ENCODE peak calls at places on chromosomes 6 and 20, in five cellular contexts. One of them, this sample, is unnamed.
A peak's percentile ranks its signal among the peaks of the same experiment; 100 is the strongest.

GRCh38 chr6:148559848-148560433 is 186.9 kb upstream of the UST start:
- DNase-seq in HCT116: peak; percentile 26
- DNase-seq in GM12878: no peak
- DNase-seq in H1: peak; percentile 94
- DNase-seq in K562: peak; percentile 73
- DNase-seq in this sample: peak; percentile 39

GRCh38 chr6:163355471-163355991 is 59.0 kb upstream of the QKI start:
- DNase-seq in H1: no peak
- DNase-seq in HCT116: no peak
- DNase-seq in GM12878: no peak
- DNase-seq in K562: no peak
- DNase-seq in this sample: peak; percentile 15

GRCh38 chr20:967796-968742 is 34.0 kb downstream of the RSPO4 start:
- DNase-seq in GM12878: peak; percentile 13
- DNase-seq in HCT116: peak; percentile 91
- DNase-seq in K562: peak; percentile 69
- DNase-seq in H1: no peak
- DNase-seq in this sample: peak; percentile 58

GRCh38 chr6:163309491-163310026 is 105.0 kb upstream of the QKI start:
- DNase-seq in HCT116: no peak
- DNase-seq in K562: no peak
- DNase-seq in GM12878: no peak
- DNase-seq in H1: no peak
- DNase-seq in this sample: no peak

GRCh38 chr6:24145690-24146131 is 19.7 kb downstream of the NRSN1 start:
- DNase-seq in K562: no peak
- DNase-seq in GM12878: no peak
- DNase-seq in HCT116: no peak
- DNase-seq in H1: no peak
- DNase-seq in this sample: peak; percentile 96

GRCh38 chr6:62889240-62889639 is 322.0 kb upstream of the FKBP1C start:
- DNase-seq in HCT116: no peak
- DNase-seq in K562: no peak
- DNase-seq in H1: no peak
- DNase-seq in GM12878: no peak
- DNase-seq in this sample: no peak

GRCh38 chr6:56849876-56850275 is 105.0 kb upstream of the BEND6 start:
- DNase-seq in K562: no peak
- DNase-seq in GM12878: no peak
- DNase-seq in H1: no peak
- DNase-seq in HCT116: no peak
- DNase-seq in this sample: no peak

GRCh38 chr20:21725892-21726291 is 20.4 kb downstream of the PAX1 start:
- DNase-seq in H1: no peak
- DNase-seq in GM12878: no peak
- DNase-seq in K562: no peak
- DNase-seq in HCT116: no peak
- DNase-seq in this sample: no peak

GRCh38 chr6:139832906-139833305 is 458.5 kb upstream of the CITED2 start:
- DNase-seq in K562: no peak
- DNase-seq in H1: no peak
- DNase-seq in HCT116: no peak
- DNase-seq in GM12878: no peak
- DNase-seq in this sample: no peak

GRCh38 chr20:3889489-3890409 is 562 bp downstream of the PANK2 start:
- DNase-seq in H1: peak; percentile 53
- DNase-seq in GM12878: no peak
- DNase-seq in K562: peak; percentile 69
- DNase-seq in HCT116: no peak
- DNase-seq in this sample: peak; percentile 33

GRCh38 chr6:17865243-17865642 is 122.2 kb downstream of the KIF13A start:
- DNase-seq in K562: no peak
- DNase-seq in GM12878: no peak
- DNase-seq in HCT116: peak; percentile 58
- DNase-seq in H1: no peak
- DNase-seq in this sample: no peak

GRCh38 chr6:138857792-138858191 is 61.9 kb downstream of the ECT2L start:
- DNase-seq in K562: no peak
- DNase-seq in H1: no peak
- DNase-seq in GM12878: no peak
- DNase-seq in HCT116: no peak
- DNase-seq in this sample: no peak

GRCh38 chr6:38719358-38719757 is 4.2 kb downstream of the DNAH8 start:
- DNase-seq in HCT116: no peak
- DNase-seq in K562: no peak
- DNase-seq in GM12878: no peak
- DNase-seq in H1: no peak
- DNase-seq in this sample: no peak

GRCh38 chr6:38716825-38717224 is 1.7 kb downstream of the DNAH8 start:
- DNase-seq in H1: no peak
- DNase-seq in HCT116: no peak
- DNase-seq in GM12878: no peak
- DNase-seq in K562: no peak
- DNase-seq in this sample: no peak

GRCh38 chr6:38722037-38722436 is 6.9 kb downstream of the DNAH8 start:
- DNase-seq in GM12878: no peak
- DNase-seq in K562: no peak
- DNase-seq in H1: no peak
- DNase-seq in HCT116: no peak
- DNase-seq in this sample: no peak

GRCh38 chr6:38722727-38723334 is 7.7 kb downstream of the DNAH8 start:
- DNase-seq in K562: peak; percentile 85
- DNase-seq in HCT116: no peak
- DNase-seq in H1: no peak
- DNase-seq in GM12878: no peak
- DNase-seq in this sample: no peak

DNA sequence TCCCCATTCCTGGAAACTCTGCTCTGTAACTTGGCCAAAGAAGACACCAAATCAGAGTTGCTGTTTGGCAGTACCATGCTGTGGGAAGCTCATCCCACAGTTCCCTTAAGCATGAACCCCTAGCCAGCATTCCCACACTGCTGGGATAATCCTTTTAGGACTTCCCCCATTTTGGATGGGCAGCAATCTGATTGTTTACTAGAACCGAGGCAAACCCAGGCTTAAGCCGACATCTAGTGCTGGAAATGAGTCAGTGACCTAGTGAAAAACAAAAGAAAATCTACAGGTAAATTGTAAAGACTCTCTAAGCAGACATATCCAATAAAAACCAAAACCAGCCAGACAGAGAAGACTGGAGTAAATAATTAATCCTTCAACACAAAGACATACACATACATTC is 5.2 kb downstream of the DNAH8 start:
- DNase-seq in H1: no peak
- DNase-seq in HCT116: peak; percentile 12
- DNase-seq in GM12878: no peak
- DNase-seq in K562: peak; percentile 31
- DNase-seq in this sample: peak; percentile 25
- TF ChIP-seq ATF3 in H1: no peak
- TF ChIP-seq ATF3 in HCT116: no peak
- TF ChIP-seq ATF3 in GM12878: no peak
- TF ChIP-seq ATF3 in K562: no peak
- TF ChIP-seq ATF3 in this sample: no peak

GRCh38 chr20:24718696-24719095 is 230.4 kb upstream of the CST7 start:
- DNase-seq in K562: no peak
- DNase-seq in H1: peak; percentile 34
- DNase-seq in GM12878: no peak
- DNase-seq in HCT116: no peak
- DNase-seq in this sample: no peak
- TF ChIP-seq YY1 in K562: no peak
- TF ChIP-seq YY1 in H1: no peak
- TF ChIP-seq YY1 in GM12878: no peak
- TF ChIP-seq YY1 in HCT116: no peak
- TF ChIP-seq YY1 in this sample: no peak

DNA sequence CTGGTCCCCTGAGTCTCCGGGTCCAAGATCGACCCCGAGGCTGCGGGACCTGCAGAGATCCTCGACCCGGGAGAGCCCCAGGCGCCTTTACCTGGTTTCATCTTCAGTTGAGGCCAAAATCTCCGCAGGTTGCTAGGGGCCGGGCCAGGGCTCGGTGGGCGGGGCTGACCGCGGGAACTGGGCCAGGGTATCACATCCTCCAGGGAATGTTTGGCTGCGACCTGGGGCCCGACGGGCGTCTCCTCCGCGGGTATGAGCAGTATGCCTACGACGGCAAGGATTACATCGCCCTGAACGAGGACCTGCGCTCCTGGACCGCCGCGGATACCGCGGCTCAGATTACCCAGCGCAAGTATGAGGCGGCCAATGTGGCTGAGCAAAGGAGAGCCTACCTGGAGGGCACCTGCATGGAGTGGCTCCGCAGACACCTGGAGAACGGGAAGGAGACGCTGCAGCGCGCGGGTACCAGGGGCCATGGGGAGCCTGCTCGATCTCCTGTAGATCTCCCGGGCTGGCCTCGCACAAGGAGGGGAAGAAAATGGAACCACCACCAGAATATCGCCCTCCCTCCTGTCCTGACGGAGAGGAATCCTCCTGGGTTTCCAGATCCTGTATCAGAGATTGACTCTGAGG is 53.8 kb upstream of the POLR1H start:
- DNase-seq in GM12878: no peak
- DNase-seq in H1: peak; percentile 86
- DNase-seq in K562: no peak
- DNase-seq in HCT116: no peak
- DNase-seq in this sample: no peak
- TF ChIP-seq ATF3 in GM12878: no peak
- TF ChIP-seq ATF3 in H1: no peak
- TF ChIP-seq ATF3 in K562: no peak
- TF ChIP-seq ATF3 in HCT116: no peak
- TF ChIP-seq ATF3 in this sample: no peak

DNA sequence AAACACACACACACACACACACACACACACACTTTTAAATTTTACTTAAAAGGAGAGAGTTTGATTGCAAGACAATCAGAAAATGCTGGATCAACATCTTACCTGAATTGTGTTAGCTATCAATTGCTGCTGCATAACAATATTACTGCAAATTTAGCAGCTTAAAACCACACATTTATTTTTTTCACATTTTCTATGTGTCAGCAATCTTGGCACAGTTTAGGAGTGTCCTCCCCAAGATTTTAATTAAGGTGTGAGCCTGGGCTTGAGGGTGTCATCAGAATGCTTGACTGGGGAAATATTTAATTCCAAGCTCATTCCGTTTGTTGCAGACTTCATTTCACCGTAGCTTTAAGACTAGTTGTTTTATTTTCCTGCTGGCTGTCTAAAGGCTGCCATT is 431.0 kb upstream of the GJE1 start:
- DNase-seq in GM12878: no peak
- DNase-seq in H1: no peak
- DNase-seq in K562: no peak
- DNase-seq in HCT116: no peak
- DNase-seq in this sample: no peak
- TF ChIP-seq YY1 in GM12878: no peak
- TF ChIP-seq YY1 in H1: no peak
- TF ChIP-seq YY1 in K562: no peak
- TF ChIP-seq YY1 in HCT116: no peak
- TF ChIP-seq YY1 in this sample: no peak

GRCh38 chr6:34871853-34872252 is 16.0 kb downstream of the TAF11 start:
- DNase-seq in HCT116: no peak
- DNase-seq in K562: no peak
- DNase-seq in H1: no peak
- DNase-seq in GM12878: no peak
- DNase-seq in this sample: no peak
- TF ChIP-seq ATF3 in HCT116: no peak
- TF ChIP-seq ATF3 in K562: no peak
- TF ChIP-seq ATF3 in H1: no peak
- TF ChIP-seq ATF3 in GM12878: no peak
- TF ChIP-seq ATF3 in this sample: no peak

GRCh38 chr6:87722831-87723726 is 21.0 kb upstream of the AKIRIN2 start:
- DNase-seq in GM12878: peak; percentile 77
- DNase-seq in H1: no peak
- DNase-seq in K562: peak; percentile 92
- DNase-seq in HCT116: peak; percentile 75
- DNase-seq in this sample: peak; percentile 92
- TF ChIP-seq YY1 in GM12878: peak; percentile 37
- TF ChIP-seq YY1 in H1: peak; percentile 30
- TF ChIP-seq YY1 in K562: no peak
- TF ChIP-seq YY1 in HCT116: peak; percentile 7
- TF ChIP-seq YY1 in this sample: no peak

This sample was measured in HepG2.